ENCODE peak calls at places on chromosomes 5 and 9, in five cellular contexts. T is mammary epithelial cell, D is adrenal gland, P is lower lobe of right lung, I is foreskin fibroblast. L is an unnamed sample.

GRCh38 chr9:129276486-129277260 is 98.6 kb upstream of the IER5L start:
- DNase-seq in I (no peak), T (no peak), D (peak; percentile 5), P (peak; percentile 34), L (no peak)

GRCh38 chr5:71778678-71779276 is 59.7 kb downstream of the CARTPT start:
- DNase-seq in I (peak; percentile 25), P (no peak), T (peak; percentile 18), D (no peak), L (peak; percentile 25)

GRCh38 chr5:147558826-147559225 is 49.0 kb upstream of the DPYSL3 start:
- DNase-seq in I (peak; percentile 88), T (peak; percentile 57), D (peak; percentile 25), P (no peak), L (peak; percentile 82)

GRCh38 chr5:163309850-163310365 is 127.5 kb upstream of the CCNG1 start:
- DNase-seq in P (no peak), T (no peak), D (no peak), I (no peak), L (no peak)

GRCh38 chr5:115685966-115686691 is 60.3 kb upstream of the TMED7 start:
- DNase-seq in P (no peak), D (peak; percentile 22), I (peak; percentile 7), T (no peak), L (peak; percentile 61)

GRCh38 chr9:130276121-130276520 is 10.6 kb downstream of the HMCN2 start:
- DNase-seq in D (no peak), P (no peak), I (peak; percentile 28), T (no peak), L (peak; percentile 67)

GRCh38 chr9:112379177-112380101 is 469 bp upstream of the HSDL2 start:
- DNase-seq in T (peak; percentile 97), I (peak; percentile 100), P (peak; percentile 100), D (peak; percentile 100), L (peak; percentile 97)

GRCh38 chr9:117344892-117345660 is 69.8 kb downstream of the ASTN2 start:
- DNase-seq in P (no peak), I (no peak), T (no peak), D (no peak), L (no peak)

GRCh38 chr9:34085581-34086500 is 37.2 kb upstream of the UBAP2 start:
- DNase-seq in D (no peak), P (no peak), T (no peak), I (no peak), L (no peak)

GRCh38 chr5:16931334-16932110 is 4.6 kb downstream of the MYO10 start:
- DNase-seq in P (peak; percentile 57), T (no peak), I (peak; percentile 25), D (no peak), L (no peak)

GRCh38 chr5:93873211-93873736 is 131.9 kb upstream of the POU5F2 start:
- DNase-seq in I (no peak), T (no peak), D (no peak), P (no peak), L (no peak)

DNA sequence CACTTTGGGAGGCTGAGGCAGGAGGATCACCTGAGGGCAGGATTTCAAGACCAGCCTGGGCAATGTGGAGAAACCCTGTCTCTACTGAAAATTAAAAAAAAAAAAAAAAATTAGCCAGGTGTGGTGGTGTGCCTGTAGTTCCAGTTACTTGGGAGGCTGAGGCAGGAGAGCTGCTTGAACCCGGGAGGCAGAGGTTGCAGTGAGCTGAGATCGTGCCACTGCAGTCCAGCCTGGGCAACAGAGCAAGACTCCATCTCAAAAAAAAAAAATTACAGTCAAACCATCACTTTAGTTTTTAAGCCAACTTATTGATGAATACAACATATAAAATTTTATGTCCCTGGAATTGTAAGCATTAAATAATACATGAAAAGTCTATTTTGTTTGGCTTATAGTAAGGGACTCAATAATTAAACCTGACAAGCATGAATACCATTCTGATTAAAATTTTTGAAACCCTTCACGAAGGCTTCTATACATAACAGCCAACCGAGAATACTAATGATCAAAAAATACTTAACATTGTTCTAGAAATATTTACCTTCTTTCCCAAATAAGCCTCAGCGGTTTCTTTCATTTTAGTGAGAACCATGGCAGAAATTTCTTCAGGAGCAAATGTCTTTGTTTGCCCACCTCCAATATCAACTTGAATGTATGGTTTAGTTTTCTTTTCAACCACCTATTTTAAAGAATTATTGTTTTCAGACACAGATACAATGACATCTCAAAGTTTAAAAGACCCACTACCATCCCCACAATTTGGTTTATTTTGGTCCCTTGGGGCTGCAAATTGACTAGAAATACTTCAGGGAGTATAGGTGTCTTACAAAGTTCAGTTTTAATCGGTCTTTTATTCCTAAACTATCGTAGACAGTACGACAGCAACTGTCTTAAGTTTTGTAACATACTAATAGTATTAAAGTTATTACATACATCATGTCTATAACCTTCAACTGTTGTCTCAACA is 1.2 kb downstream of the HSPA5 start:
- DNase-seq in P (no peak), T (no peak), D (no peak), I (no peak), L (no peak)
- H3K4me3 ChIP-seq in P (peak overlapping the region; percentile 92), T (peak overlapping the region; percentile 100), D (peak overlapping the region; percentile 98), I (peak overlapping the region; percentile 87), L (peak overlapping the region; percentile 98)

DNA sequence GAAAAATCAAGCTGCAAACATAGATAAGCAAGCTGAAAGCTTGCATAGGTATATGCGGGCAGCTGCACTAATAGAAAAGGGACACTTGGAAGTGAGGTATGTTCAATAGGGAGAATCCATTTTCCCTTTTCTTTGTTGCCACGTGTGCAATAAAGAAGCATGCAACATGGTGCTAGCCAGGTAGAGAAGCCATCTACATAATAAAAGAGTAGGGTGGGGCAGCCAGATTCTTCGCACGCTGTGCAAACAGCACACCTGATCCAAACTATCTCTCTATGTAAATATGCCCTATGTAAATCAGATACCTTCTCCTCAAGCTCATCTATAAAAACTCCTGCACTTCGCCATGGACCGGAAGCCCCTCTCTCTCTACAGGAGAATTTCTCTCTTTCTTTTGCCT is 91.8 kb upstream of the C9orf72 start:
- DNase-seq in D (no peak), T (no peak), I (no peak), P (no peak), L (no peak)
- TF ChIP-seq CTCF in D (no peak), T (no peak), I (no peak), P (no peak), L (no peak)

GRCh38 chr5:56019306-56020272 is 24.8 kb upstream of the IL6ST start:
- DNase-seq in I (peak; percentile 86), P (no peak), D (no peak), T (no peak), L (peak; percentile 86)
- H3K4me3 ChIP-seq in I (no peak overlapping the region), P (no peak overlapping the region), D (no peak overlapping the region), T (no peak overlapping the region), L (no peak overlapping the region)

GRCh38 chr5:55232985-55233928 is at the start of gene CCNO:
- DNase-seq in I (peak; percentile 86), P (peak; percentile 79), D (peak; percentile 75), T (peak; percentile 90), L (peak; percentile 61)
- TF ChIP-seq CTCF in I (no peak), P (no peak), D (no peak), T (no peak), L (no peak)

GRCh38 chr9:137278913-137279711 is 1.6 kb downstream of the TOR4A start:
- DNase-seq in I (no peak), D (no peak), T (no peak), P (peak; percentile 48), L (no peak)
- H3K4me3 ChIP-seq in I (no peak overlapping the region), D (no peak overlapping the region), T (no peak overlapping the region), P (peak overlapping the region; percentile 74), L (peak overlapping the region; percentile 12)

GRCh38 chr5:10198021-10198420 is 51.7 kb downstream of the ATPSCKMT start:
- DNase-seq in D (no peak), T (no peak), I (no peak), P (no peak), L (no peak)

GRCh38 chr5:10199700-10200099 is 50.0 kb downstream of the ATPSCKMT start:
- DNase-seq in T (no peak), P (no peak), D (no peak), I (peak; percentile 65), L (peak; percentile 83)

GRCh38 chr5:10202089-10202753 is 47.5 kb downstream of the ATPSCKMT start:
- DNase-seq in P (no peak), D (no peak), I (no peak), T (no peak), L (no peak)

GRCh38 chr5:10201223-10201868 is 48.3 kb downstream of the ATPSCKMT start:
- DNase-seq in T (no peak), D (no peak), P (no peak), I (peak; percentile 25), L (no peak)
- TF ChIP-seq CTCF in T (no peak), D (no peak), P (peak; percentile 33), I (peak; percentile 50), L (peak; percentile 28)

L was measured in AG10803.